ENCODE peak calls at places on chromosomes 5 and 9, in ten cellular contexts. One of them, this sample, is unnamed.

GRCh38 chr9:121634800-121635261 is 16.6 kb upstream of the DAB2IP start:
- DNase-seq in sigmoid colon: no peak
- DNase-seq in suprapubic skin: no peak
- DNase-seq in transverse colon: no peak
- DNase-seq in GM12891: no peak
- DNase-seq in HCT116: no peak
- DNase-seq in K562: peak
- DNase-seq in GM12892: no peak
- DNase-seq in H1: no peak
- DNase-seq in stomach: no peak
- DNase-seq in this sample: no peak

GRCh38 chr9:21764736-21765245 is 37.6 kb upstream of the MTAP start:
- DNase-seq in sigmoid colon: no peak
- DNase-seq in suprapubic skin: no peak
- DNase-seq in transverse colon: no peak
- DNase-seq in GM12891: no peak
- DNase-seq in HCT116: no peak
- DNase-seq in K562: no peak
- DNase-seq in GM12892: no peak
- DNase-seq in H1: no peak
- DNase-seq in stomach: no peak
- DNase-seq in this sample: no peak

GRCh38 chr5:167565555-167565954 is 725.9 kb upstream of the WWC1 start:
- DNase-seq in sigmoid colon: no peak
- DNase-seq in suprapubic skin: no peak
- DNase-seq in transverse colon: no peak
- DNase-seq in GM12891: no peak
- DNase-seq in HCT116: no peak
- DNase-seq in K562: no peak
- DNase-seq in GM12892: no peak
- DNase-seq in H1: no peak
- DNase-seq in stomach: no peak
- DNase-seq in this sample: no peak

GRCh38 chr9:117869287-117869686 is 165.1 kb downstream of the TLR4 start:
- DNase-seq in sigmoid colon: no peak
- DNase-seq in suprapubic skin: no peak
- DNase-seq in transverse colon: no peak
- DNase-seq in GM12891: no peak
- DNase-seq in HCT116: no peak
- DNase-seq in K562: no peak
- DNase-seq in GM12892: no peak
- DNase-seq in H1: no peak
- DNase-seq in stomach: no peak
- DNase-seq in this sample: no peak

GRCh38 chr5:14659821-14660607 is 4.5 kb upstream of the OTULIN start:
- DNase-seq in sigmoid colon: no peak
- DNase-seq in suprapubic skin: no peak
- DNase-seq in transverse colon: no peak
- DNase-seq in GM12891: no peak
- DNase-seq in HCT116: no peak
- DNase-seq in K562: no peak
- DNase-seq in GM12892: no peak
- DNase-seq in H1: no peak
- DNase-seq in stomach: no peak
- DNase-seq in this sample: peak

GRCh38 chr5:110785356-110785755 is 46.5 kb downstream of the SLC25A46 start:
- DNase-seq in sigmoid colon: no peak
- DNase-seq in suprapubic skin: no peak
- DNase-seq in transverse colon: no peak
- DNase-seq in GM12891: no peak
- DNase-seq in HCT116: no peak
- DNase-seq in K562: no peak
- DNase-seq in GM12892: no peak
- DNase-seq in H1: no peak
- DNase-seq in stomach: no peak
- DNase-seq in this sample: no peak

GRCh38 chr9:91803970-91804752 is 145.9 kb downstream of the ROR2 start:
- DNase-seq in sigmoid colon: peak
- DNase-seq in suprapubic skin: no peak
- DNase-seq in transverse colon: no peak
- DNase-seq in GM12891: no peak
- DNase-seq in HCT116: no peak
- DNase-seq in K562: no peak
- DNase-seq in GM12892: no peak
- DNase-seq in H1: no peak
- DNase-seq in stomach: peak
- DNase-seq in this sample: no peak

GRCh38 chr9:97528529-97529230 is 27.2 kb downstream of the TMOD1 start:
- DNase-seq in sigmoid colon: no peak
- DNase-seq in suprapubic skin: no peak
- DNase-seq in transverse colon: no peak
- DNase-seq in GM12891: no peak
- DNase-seq in HCT116: no peak
- DNase-seq in K562: no peak
- DNase-seq in GM12892: peak
- DNase-seq in H1: peak
- DNase-seq in stomach: no peak
- DNase-seq in this sample: no peak

GRCh38 chr5:10518352-10518751 is 45.5 kb upstream of the ANKRD33B start:
- DNase-seq in sigmoid colon: no peak
- DNase-seq in suprapubic skin: no peak
- DNase-seq in transverse colon: no peak
- DNase-seq in GM12891: no peak
- DNase-seq in HCT116: no peak
- DNase-seq in K562: no peak
- DNase-seq in GM12892: no peak
- DNase-seq in H1: no peak
- DNase-seq in stomach: no peak
- DNase-seq in this sample: no peak

GRCh38 chr5:10522224-10522611 is 41.7 kb upstream of the ANKRD33B start:
- DNase-seq in sigmoid colon: no peak
- DNase-seq in suprapubic skin: no peak
- DNase-seq in transverse colon: no peak
- DNase-seq in GM12891: no peak
- DNase-seq in HCT116: no peak
- DNase-seq in K562: no peak
- DNase-seq in GM12892: no peak
- DNase-seq in H1: no peak
- DNase-seq in stomach: no peak
- DNase-seq in this sample: no peak

GRCh38 chr5:10521466-10522223 is 42.2 kb upstream of the ANKRD33B start:
- DNase-seq in sigmoid colon: no peak
- DNase-seq in suprapubic skin: peak
- DNase-seq in transverse colon: no peak
- DNase-seq in GM12891: no peak
- DNase-seq in HCT116: peak
- DNase-seq in K562: peak
- DNase-seq in GM12892: no peak
- DNase-seq in H1: no peak
- DNase-seq in stomach: no peak
- DNase-seq in this sample: no peak

GRCh38 chr5:10519729-10520128 is 44.1 kb upstream of the ANKRD33B start:
- DNase-seq in sigmoid colon: peak
- DNase-seq in suprapubic skin: no peak
- DNase-seq in transverse colon: no peak
- DNase-seq in GM12891: no peak
- DNase-seq in HCT116: no peak
- DNase-seq in K562: no peak
- DNase-seq in GM12892: no peak
- DNase-seq in H1: no peak
- DNase-seq in stomach: no peak
- DNase-seq in this sample: no peak

DNA sequence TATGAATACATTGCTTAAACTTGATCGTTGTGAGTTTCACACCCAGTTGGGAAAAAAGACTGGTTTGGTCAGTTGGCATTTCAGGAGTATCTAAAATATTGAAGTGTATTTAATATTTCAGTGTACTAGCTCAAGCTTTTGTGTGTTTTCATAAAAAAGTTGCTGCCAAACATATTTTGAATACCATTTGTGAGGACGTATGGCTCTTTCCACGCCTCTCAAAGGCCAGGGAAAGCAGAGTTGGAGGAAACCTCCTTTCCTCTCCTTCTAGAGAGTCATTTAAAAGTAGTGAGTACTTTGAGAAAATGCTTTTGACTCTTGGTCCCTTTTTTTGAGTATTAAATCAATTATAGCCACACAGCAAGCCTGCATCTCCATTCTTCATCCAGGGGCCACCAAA is 43.2 kb upstream of the ANKRD33B start:
- DNase-seq in sigmoid colon: no peak
- DNase-seq in suprapubic skin: no peak
- DNase-seq in transverse colon: no peak
- DNase-seq in GM12891: no peak
- DNase-seq in HCT116: no peak
- DNase-seq in K562: no peak
- DNase-seq in GM12892: no peak
- DNase-seq in H1: no peak
- DNase-seq in stomach: no peak
- DNase-seq in this sample: no peak
- TF ChIP-seq POLR2AphosphoS5 in sigmoid colon: no peak
- TF ChIP-seq POLR2AphosphoS5 in suprapubic skin: no peak
- TF ChIP-seq POLR2AphosphoS5 in transverse colon: no peak
- TF ChIP-seq POLR2AphosphoS5 in GM12891: no peak
- TF ChIP-seq POLR2AphosphoS5 in HCT116: no peak
- TF ChIP-seq POLR2AphosphoS5 in K562: no peak
- TF ChIP-seq POLR2AphosphoS5 in GM12892: no peak
- TF ChIP-seq POLR2AphosphoS5 in H1: no peak
- TF ChIP-seq POLR2AphosphoS5 in stomach: no peak
- TF ChIP-seq POLR2AphosphoS5 in this sample: no peak

GRCh38 chr5:81969912-81970311 is 1.9 kb upstream of the ATG10 start:
- DNase-seq in sigmoid colon: no peak
- DNase-seq in suprapubic skin: no peak
- DNase-seq in transverse colon: no peak
- DNase-seq in GM12891: no peak
- DNase-seq in HCT116: no peak
- DNase-seq in K562: no peak
- DNase-seq in GM12892: no peak
- DNase-seq in H1: no peak
- DNase-seq in stomach: no peak
- DNase-seq in this sample: no peak

GRCh38 chr5:81971086-81971693 is 633 bp upstream of the ATG10 start:
- DNase-seq in sigmoid colon: no peak
- DNase-seq in suprapubic skin: no peak
- DNase-seq in transverse colon: peak
- DNase-seq in GM12891: no peak
- DNase-seq in HCT116: no peak
- DNase-seq in K562: no peak
- DNase-seq in GM12892: no peak
- DNase-seq in H1: no peak
- DNase-seq in stomach: no peak
- DNase-seq in this sample: no peak

GRCh38 chr5:81971694-81972495 is at the start of gene ATG10:
- DNase-seq in sigmoid colon: peak
- DNase-seq in suprapubic skin: peak
- DNase-seq in transverse colon: peak
- DNase-seq in GM12891: peak
- DNase-seq in HCT116: peak
- DNase-seq in K562: peak
- DNase-seq in GM12892: peak
- DNase-seq in H1: peak
- DNase-seq in stomach: peak
- DNase-seq in this sample: peak

GRCh38 chr5:81969226-81969625 is 2.6 kb upstream of the ATG10 start:
- DNase-seq in sigmoid colon: no peak
- DNase-seq in suprapubic skin: no peak
- DNase-seq in transverse colon: no peak
- DNase-seq in GM12891: no peak
- DNase-seq in HCT116: no peak
- DNase-seq in K562: no peak
- DNase-seq in GM12892: no peak
- DNase-seq in H1: no peak
- DNase-seq in stomach: no peak
- DNase-seq in this sample: no peak

DNA sequence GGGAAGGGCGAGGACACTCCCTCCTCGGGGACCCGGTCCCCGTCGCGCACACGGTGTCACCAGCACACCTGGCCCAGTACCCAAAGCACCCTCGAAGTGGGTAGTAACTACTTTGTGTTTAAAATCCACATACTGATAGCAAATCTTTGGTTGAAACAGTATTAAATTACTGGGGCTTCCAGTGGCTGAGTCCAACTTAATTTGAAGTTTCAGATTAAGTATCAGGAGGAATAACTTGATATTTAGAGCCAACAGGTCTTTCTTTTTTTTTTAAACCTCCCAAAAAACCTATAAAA is 621 bp downstream of the ATG10 start:
- DNase-seq in sigmoid colon: no peak
- DNase-seq in suprapubic skin: no peak
- DNase-seq in transverse colon: no peak
- DNase-seq in GM12891: no peak
- DNase-seq in HCT116: no peak
- DNase-seq in K562: no peak
- DNase-seq in GM12892: no peak
- DNase-seq in H1: no peak
- DNase-seq in stomach: no peak
- DNase-seq in this sample: no peak
- TF ChIP-seq POLR2A in sigmoid colon: no peak
- TF ChIP-seq POLR2A in suprapubic skin: no peak
- TF ChIP-seq POLR2A in transverse colon: no peak
- TF ChIP-seq POLR2A in GM12891: no peak
- TF ChIP-seq POLR2A in HCT116: no peak
- TF ChIP-seq POLR2A in K562: no peak
- TF ChIP-seq POLR2A in GM12892: no peak
- TF ChIP-seq POLR2A in H1: no peak
- TF ChIP-seq POLR2A in stomach: no peak
- TF ChIP-seq POLR2A in this sample: no peak

GRCh38 chr5:95611396-95611795 is 8.5 kb upstream of the GPR150 start:
- DNase-seq in sigmoid colon: no peak
- DNase-seq in suprapubic skin: no peak
- DNase-seq in transverse colon: no peak
- DNase-seq in GM12891: no peak
- DNase-seq in HCT116: no peak
- DNase-seq in K562: no peak
- DNase-seq in GM12892: no peak
- DNase-seq in H1: no peak
- DNase-seq in stomach: no peak
- DNase-seq in this sample: no peak

GRCh38 chr5:95609711-95610110 is 10.2 kb upstream of the GPR150 start:
- DNase-seq in sigmoid colon: no peak
- DNase-seq in suprapubic skin: no peak
- DNase-seq in transverse colon: no peak
- DNase-seq in GM12891: no peak
- DNase-seq in HCT116: no peak
- DNase-seq in K562: no peak
- DNase-seq in GM12892: no peak
- DNase-seq in H1: no peak
- DNase-seq in stomach: no peak
- DNase-seq in this sample: no peak

GRCh38 chr5:95606419-95606818 is 13.5 kb upstream of the GPR150 start:
- DNase-seq in sigmoid colon: no peak
- DNase-seq in suprapubic skin: no peak
- DNase-seq in transverse colon: no peak
- DNase-seq in GM12891: no peak
- DNase-seq in HCT116: no peak
- DNase-seq in K562: no peak
- DNase-seq in GM12892: no peak
- DNase-seq in H1: no peak
- DNase-seq in stomach: no peak
- DNase-seq in this sample: no peak

GRCh38 chr5:95613514-95613913 is 6.4 kb upstream of the GPR150 start:
- DNase-seq in sigmoid colon: no peak
- DNase-seq in suprapubic skin: no peak
- DNase-seq in transverse colon: no peak
- DNase-seq in GM12891: no peak
- DNase-seq in HCT116: no peak
- DNase-seq in K562: no peak
- DNase-seq in GM12892: no peak
- DNase-seq in H1: no peak
- DNase-seq in stomach: no peak
- DNase-seq in this sample: no peak

GRCh38 chr5:95610546-95610945 is 9.3 kb upstream of the GPR150 start:
- DNase-seq in sigmoid colon: no peak
- DNase-seq in suprapubic skin: no peak
- DNase-seq in transverse colon: no peak
- DNase-seq in GM12891: no peak
- DNase-seq in HCT116: no peak
- DNase-seq in K562: no peak
- DNase-seq in GM12892: no peak
- DNase-seq in H1: no peak
- DNase-seq in stomach: no peak
- DNase-seq in this sample: no peak
- TF ChIP-seq POLR2AphosphoS5 in sigmoid colon: no peak
- TF ChIP-seq POLR2AphosphoS5 in suprapubic skin: no peak
- TF ChIP-seq POLR2AphosphoS5 in transverse colon: no peak
- TF ChIP-seq POLR2AphosphoS5 in GM12891: no peak
- TF ChIP-seq POLR2AphosphoS5 in HCT116: no peak
- TF ChIP-seq POLR2AphosphoS5 in K562: no peak
- TF ChIP-seq POLR2AphosphoS5 in GM12892: no peak
- TF ChIP-seq POLR2AphosphoS5 in H1: no peak
- TF ChIP-seq POLR2AphosphoS5 in stomach: no peak
- TF ChIP-seq POLR2AphosphoS5 in this sample: no peak

GRCh38 chr5:1796371-1797108 is 3.1 kb downstream of the MRPL36 start:
- DNase-seq in sigmoid colon: peak
- DNase-seq in suprapubic skin: peak
- DNase-seq in transverse colon: no peak
- DNase-seq in GM12891: no peak
- DNase-seq in HCT116: no peak
- DNase-seq in K562: no peak
- DNase-seq in GM12892: no peak
- DNase-seq in H1: no peak
- DNase-seq in stomach: no peak
- DNase-seq in this sample: no peak
- TF ChIP-seq POLR2A in sigmoid colon: no peak
- TF ChIP-seq POLR2A in suprapubic skin: no peak
- TF ChIP-seq POLR2A in transverse colon: no peak
- TF ChIP-seq POLR2A in GM12891: no peak
- TF ChIP-seq POLR2A in HCT116: no peak
- TF ChIP-seq POLR2A in K562: no peak
- TF ChIP-seq POLR2A in GM12892: no peak
- TF ChIP-seq POLR2A in H1: no peak
- TF ChIP-seq POLR2A in stomach: no peak
- TF ChIP-seq POLR2A in this sample: no peak